ENCODE peak calls at places on chromosomes 13 and 19, in six cellular contexts. One of them, this sample, is unnamed.
A peak's percentile ranks its signal among the peaks of the same experiment; 100 is the strongest.

GRCh38 chr19:54421521-54421920 is 6.3 kb downstream of the TTYH1 start:
- DNase-seq in HFF-Myc: no peak
- DNase-seq in C1 segment of cervical spinal cord: no peak
- DNase-seq in AG04450: no peak
- DNase-seq in NCI-H2081: no peak
- DNase-seq in stimulated activated CD4-positive, alpha-beta T cell treated with anti-CD3 and anti-CD28 coated beads, Interleukin-4, amount 100 ng/mL, for 48 hours: no peak
- DNase-seq in this sample: no peak

GRCh38 chr13:58680115-58680514 is 1048.6 kb downstream of the PCDH17 start:
- DNase-seq in NCI-H2081: no peak
- DNase-seq in HFF-Myc: no peak
- DNase-seq in C1 segment of cervical spinal cord: no peak
- DNase-seq in AG04450: no peak
- DNase-seq in stimulated activated CD4-positive, alpha-beta T cell treated with anti-CD3 and anti-CD28 coated beads, Interleukin-4, amount 100 ng/mL, for 48 hours: no peak
- DNase-seq in this sample: no peak

GRCh38 chr19:17836530-17836929 is 11.3 kb downstream of the JAK3 start:
- DNase-seq in HFF-Myc: no peak
- DNase-seq in stimulated activated CD4-positive, alpha-beta T cell treated with anti-CD3 and anti-CD28 coated beads, Interleukin-4, amount 100 ng/mL, for 48 hours: no peak
- DNase-seq in AG04450: no peak
- DNase-seq in NCI-H2081: no peak
- DNase-seq in C1 segment of cervical spinal cord: no peak
- DNase-seq in this sample: no peak

GRCh38 chr19:35458821-35459391 is 10.8 kb downstream of the FFAR2 start:
- DNase-seq in C1 segment of cervical spinal cord: no peak
- DNase-seq in stimulated activated CD4-positive, alpha-beta T cell treated with anti-CD3 and anti-CD28 coated beads, Interleukin-4, amount 100 ng/mL, for 48 hours: no peak
- DNase-seq in HFF-Myc: no peak
- DNase-seq in AG04450: no peak
- DNase-seq in NCI-H2081: no peak
- DNase-seq in this sample: no peak

GRCh38 chr13:36533806-36534205 is 101.5 kb downstream of the CCNA1 start:
- DNase-seq in stimulated activated CD4-positive, alpha-beta T cell treated with anti-CD3 and anti-CD28 coated beads, Interleukin-4, amount 100 ng/mL, for 48 hours: no peak
- DNase-seq in NCI-H2081: peak; percentile 35
- DNase-seq in AG04450: no peak
- DNase-seq in C1 segment of cervical spinal cord: no peak
- DNase-seq in HFF-Myc: no peak
- DNase-seq in this sample: no peak

GRCh38 chr13:108859202-108860012 is 230.0 kb downstream of the MYO16 start:
- DNase-seq in HFF-Myc: peak; percentile 95
- DNase-seq in C1 segment of cervical spinal cord: no peak
- DNase-seq in AG04450: peak; percentile 78
- DNase-seq in stimulated activated CD4-positive, alpha-beta T cell treated with anti-CD3 and anti-CD28 coated beads, Interleukin-4, amount 100 ng/mL, for 48 hours: no peak
- DNase-seq in NCI-H2081: no peak
- DNase-seq in this sample: peak; percentile 3

GRCh38 chr13:58144616-58145015 is 513.1 kb downstream of the PCDH17 start:
- DNase-seq in AG04450: no peak
- DNase-seq in HFF-Myc: no peak
- DNase-seq in NCI-H2081: no peak
- DNase-seq in C1 segment of cervical spinal cord: no peak
- DNase-seq in stimulated activated CD4-positive, alpha-beta T cell treated with anti-CD3 and anti-CD28 coated beads, Interleukin-4, amount 100 ng/mL, for 48 hours: no peak
- DNase-seq in this sample: no peak

GRCh38 chr19:56094449-56094848 is 26.6 kb downstream of the ZNF787 start:
- DNase-seq in AG04450: no peak
- DNase-seq in NCI-H2081: no peak
- DNase-seq in C1 segment of cervical spinal cord: no peak
- DNase-seq in HFF-Myc: no peak
- DNase-seq in stimulated activated CD4-positive, alpha-beta T cell treated with anti-CD3 and anti-CD28 coated beads, Interleukin-4, amount 100 ng/mL, for 48 hours: no peak
- DNase-seq in this sample: no peak

GRCh38 chr19:9943744-9944143 is 7.4 kb upstream of the OLFM2 start:
- DNase-seq in NCI-H2081: no peak
- DNase-seq in AG04450: no peak
- DNase-seq in C1 segment of cervical spinal cord: no peak
- DNase-seq in stimulated activated CD4-positive, alpha-beta T cell treated with anti-CD3 and anti-CD28 coated beads, Interleukin-4, amount 100 ng/mL, for 48 hours: no peak
- DNase-seq in HFF-Myc: no peak
- DNase-seq in this sample: no peak

GRCh38 chr13:75495938-75496337 is 14.0 kb upstream of the TBC1D4 start:
- DNase-seq in stimulated activated CD4-positive, alpha-beta T cell treated with anti-CD3 and anti-CD28 coated beads, Interleukin-4, amount 100 ng/mL, for 48 hours: no peak
- DNase-seq in C1 segment of cervical spinal cord: no peak
- DNase-seq in AG04450: peak; percentile 72
- DNase-seq in HFF-Myc: no peak
- DNase-seq in NCI-H2081: no peak
- DNase-seq in this sample: no peak

GRCh38 chr19:29545866-29546582 is 20.2 kb downstream of the VSTM2B start:
- DNase-seq in NCI-H2081: no peak
- DNase-seq in HFF-Myc: no peak
- DNase-seq in C1 segment of cervical spinal cord: no peak
- DNase-seq in stimulated activated CD4-positive, alpha-beta T cell treated with anti-CD3 and anti-CD28 coated beads, Interleukin-4, amount 100 ng/mL, for 48 hours: no peak
- DNase-seq in AG04450: no peak
- DNase-seq in this sample: no peak

GRCh38 chr13:110105136-110105535 is 201.8 kb downstream of the COL4A1 start:
- DNase-seq in AG04450: no peak
- DNase-seq in HFF-Myc: no peak
- DNase-seq in NCI-H2081: no peak
- DNase-seq in stimulated activated CD4-positive, alpha-beta T cell treated with anti-CD3 and anti-CD28 coated beads, Interleukin-4, amount 100 ng/mL, for 48 hours: no peak
- DNase-seq in C1 segment of cervical spinal cord: no peak
- DNase-seq in this sample: no peak

GRCh38 chr19:41993612-41994483 is at the start of gene ATP1A3:
- DNase-seq in NCI-H2081: peak; percentile 82
- DNase-seq in AG04450: no peak
- DNase-seq in C1 segment of cervical spinal cord: peak; percentile 20
- DNase-seq in HFF-Myc: no peak
- DNase-seq in stimulated activated CD4-positive, alpha-beta T cell treated with anti-CD3 and anti-CD28 coated beads, Interleukin-4, amount 100 ng/mL, for 48 hours: peak; percentile 33
- DNase-seq in this sample: no peak

GRCh38 chr19:19217110-19217509 is 5.4 kb downstream of the NCAN start:
- DNase-seq in NCI-H2081: peak; percentile 30
- DNase-seq in C1 segment of cervical spinal cord: no peak
- DNase-seq in HFF-Myc: no peak
- DNase-seq in AG04450: no peak
- DNase-seq in stimulated activated CD4-positive, alpha-beta T cell treated with anti-CD3 and anti-CD28 coated beads, Interleukin-4, amount 100 ng/mL, for 48 hours: no peak
- DNase-seq in this sample: no peak

GRCh38 chr19:13623686-13624405 is 117.6 kb upstream of the CACNA1A start:
- DNase-seq in AG04450: no peak
- DNase-seq in HFF-Myc: no peak
- DNase-seq in stimulated activated CD4-positive, alpha-beta T cell treated with anti-CD3 and anti-CD28 coated beads, Interleukin-4, amount 100 ng/mL, for 48 hours: no peak
- DNase-seq in C1 segment of cervical spinal cord: no peak
- DNase-seq in NCI-H2081: peak; percentile 70
- DNase-seq in this sample: no peak

GRCh38 chr19:37905936-37906867 is at the start of gene WDR87:
- DNase-seq in AG04450: no peak
- DNase-seq in HFF-Myc: no peak
- DNase-seq in stimulated activated CD4-positive, alpha-beta T cell treated with anti-CD3 and anti-CD28 coated beads, Interleukin-4, amount 100 ng/mL, for 48 hours: peak; percentile 12
- DNase-seq in NCI-H2081: peak; percentile 79
- DNase-seq in C1 segment of cervical spinal cord: no peak
- DNase-seq in this sample: no peak

GRCh38 chr13:80341771-80342271 is 895 bp upstream of the SPRY2 start:
- DNase-seq in NCI-H2081: peak; percentile 30
- DNase-seq in AG04450: no peak
- DNase-seq in stimulated activated CD4-positive, alpha-beta T cell treated with anti-CD3 and anti-CD28 coated beads, Interleukin-4, amount 100 ng/mL, for 48 hours: no peak
- DNase-seq in HFF-Myc: no peak
- DNase-seq in C1 segment of cervical spinal cord: peak; percentile 84
- DNase-seq in this sample: no peak

GRCh38 chr19:12872941-12873890 is 8.0 kb downstream of the DNASE2 start:
- DNase-seq in stimulated activated CD4-positive, alpha-beta T cell treated with anti-CD3 and anti-CD28 coated beads, Interleukin-4, amount 100 ng/mL, for 48 hours: peak; percentile 48
- DNase-seq in NCI-H2081: no peak
- DNase-seq in HFF-Myc: peak; percentile 21
- DNase-seq in C1 segment of cervical spinal cord: no peak
- DNase-seq in AG04450: no peak
- DNase-seq in this sample: no peak

GRCh38 chr13:51066091-51066831 is 44.8 kb downstream of the C13orf42 start:
- DNase-seq in HFF-Myc: no peak
- DNase-seq in stimulated activated CD4-positive, alpha-beta T cell treated with anti-CD3 and anti-CD28 coated beads, Interleukin-4, amount 100 ng/mL, for 48 hours: no peak
- DNase-seq in AG04450: no peak
- DNase-seq in NCI-H2081: no peak
- DNase-seq in C1 segment of cervical spinal cord: no peak
- DNase-seq in this sample: no peak

GRCh38 chr19:44571830-44572661 is 41.3 kb upstream of the IGSF23 start:
- DNase-seq in C1 segment of cervical spinal cord: no peak
- DNase-seq in AG04450: no peak
- DNase-seq in NCI-H2081: no peak
- DNase-seq in stimulated activated CD4-positive, alpha-beta T cell treated with anti-CD3 and anti-CD28 coated beads, Interleukin-4, amount 100 ng/mL, for 48 hours: no peak
- DNase-seq in HFF-Myc: no peak
- DNase-seq in this sample: no peak

GRCh38 chr19:6509118-6509971 is 7.2 kb upstream of the TUBB4A start:
- DNase-seq in C1 segment of cervical spinal cord: peak; percentile 97
- DNase-seq in AG04450: no peak
- DNase-seq in HFF-Myc: no peak
- DNase-seq in NCI-H2081: no peak
- DNase-seq in stimulated activated CD4-positive, alpha-beta T cell treated with anti-CD3 and anti-CD28 coated beads, Interleukin-4, amount 100 ng/mL, for 48 hours: no peak
- DNase-seq in this sample: no peak

GRCh38 chr19:48511800-48512503 is at the start of gene LMTK3:
- DNase-seq in HFF-Myc: no peak
- DNase-seq in AG04450: no peak
- DNase-seq in NCI-H2081: peak; percentile 78
- DNase-seq in stimulated activated CD4-positive, alpha-beta T cell treated with anti-CD3 and anti-CD28 coated beads, Interleukin-4, amount 100 ng/mL, for 48 hours: peak; percentile 66
- DNase-seq in C1 segment of cervical spinal cord: peak; percentile 82
- DNase-seq in this sample: no peak

GRCh38 chr13:21668665-21669599 is 1.9 kb upstream of the FGF9 start:
- DNase-seq in HFF-Myc: no peak
- DNase-seq in C1 segment of cervical spinal cord: no peak
- DNase-seq in AG04450: no peak
- DNase-seq in stimulated activated CD4-positive, alpha-beta T cell treated with anti-CD3 and anti-CD28 coated beads, Interleukin-4, amount 100 ng/mL, for 48 hours: no peak
- DNase-seq in NCI-H2081: peak; percentile 29
- DNase-seq in this sample: no peak

GRCh38 chr19:4730740-4731171 is 7.1 kb upstream of the DPP9 start:
- DNase-seq in NCI-H2081: no peak
- DNase-seq in HFF-Myc: no peak
- DNase-seq in C1 segment of cervical spinal cord: no peak
- DNase-seq in AG04450: no peak
- DNase-seq in stimulated activated CD4-positive, alpha-beta T cell treated with anti-CD3 and anti-CD28 coated beads, Interleukin-4, amount 100 ng/mL, for 48 hours: peak; percentile 50
- DNase-seq in this sample: no peak

GRCh38 chr13:112688560-112689497 is 1.0 kb upstream of the ATP11A start:
- DNase-seq in stimulated activated CD4-positive, alpha-beta T cell treated with anti-CD3 and anti-CD28 coated beads, Interleukin-4, amount 100 ng/mL, for 48 hours: peak; percentile 63
- DNase-seq in NCI-H2081: peak; percentile 25
- DNase-seq in AG04450: no peak
- DNase-seq in C1 segment of cervical spinal cord: peak; percentile 62
- DNase-seq in HFF-Myc: no peak
- DNase-seq in this sample: no peak

GRCh38 chr19:6577410-6578125 is 13.4 kb downstream of the CD70 start:
- DNase-seq in C1 segment of cervical spinal cord: no peak
- DNase-seq in AG04450: no peak
- DNase-seq in stimulated activated CD4-positive, alpha-beta T cell treated with anti-CD3 and anti-CD28 coated beads, Interleukin-4, amount 100 ng/mL, for 48 hours: no peak
- DNase-seq in HFF-Myc: peak; percentile 57
- DNase-seq in NCI-H2081: no peak
- DNase-seq in this sample: no peak

GRCh38 chr13:106112191-106112590 is 423.3 kb downstream of the EFNB2 start:
- DNase-seq in NCI-H2081: no peak
- DNase-seq in AG04450: no peak
- DNase-seq in HFF-Myc: no peak
- DNase-seq in C1 segment of cervical spinal cord: no peak
- DNase-seq in stimulated activated CD4-positive, alpha-beta T cell treated with anti-CD3 and anti-CD28 coated beads, Interleukin-4, amount 100 ng/mL, for 48 hours: no peak
- DNase-seq in this sample: no peak

This sample was measured in brain pericyte.